ENCODE peak calls at places on chromosomes 4 and X, in five cellular contexts. P is NCI-H1092; Z is heart right ventricle; E is CD14-positive monocyte; L is stimulated activated effector memory CD8-positive, alpha-beta T cell treated with anti-CD3 and anti-CD28 coated beads, Interleukin-12 subunit alpha, Interleukin-12 subunit beta, amount 100 ng/mL, for 72 hours. N is an unnamed sample.

GRCh38 chrX:151754641-151755215 is 20.2 kb downstream of the CNGA2 start:
- DNase-seq in P (peak), Z (no peak), E (no peak), L (no peak), N (no peak)

GRCh38 chrX:18995216-18995615 is 11.3 kb upstream of the PHKA2 start:
- DNase-seq in P (no peak), Z (no peak), E (no peak), L (no peak), N (peak)

GRCh38 chrX:30659421-30659820 is 6.2 kb downstream of the GK start:
- DNase-seq in P (no peak), Z (no peak), E (no peak), L (no peak), N (peak)

GRCh38 chr4:145048817-145049216 is 49.2 kb downstream of the ANAPC10 start:
- DNase-seq in P (no peak), Z (no peak), E (no peak), L (no peak), N (no peak)

GRCh38 chr4:40192286-40193017 is 4.4 kb upstream of the RHOH start:
- DNase-seq in P (no peak), Z (no peak), E (no peak), L (no peak), N (no peak)

GRCh38 chr4:140296335-140296753 is 77.1 kb upstream of the SCOC start:
- DNase-seq in P (peak), Z (peak), E (no peak), L (no peak), N (peak)

GRCh38 chrX:150864127-150864526 is 34.3 kb downstream of the CD99L2 start:
- DNase-seq in P (no peak), Z (no peak), E (no peak), L (no peak), N (no peak)

GRCh38 chr4:74258949-74259348 is 49.3 kb upstream of the EPGN start:
- DNase-seq in P (no peak), Z (no peak), E (no peak), L (no peak), N (no peak)

GRCh38 chr4:156053174-156053573 is 99.5 kb upstream of the CTSO start:
- DNase-seq in P (no peak), Z (no peak), E (no peak), L (no peak), N (no peak)

GRCh38 chr4:136829298-136829697 is 703.0 kb downstream of the PCDH18 start:
- DNase-seq in P (no peak), Z (no peak), E (no peak), L (no peak), N (no peak)